ENCODE peak calls at places on chromosomes 5 and 9, in five cellular contexts. One of them, this sample, is unnamed.

GRCh38 chr9:112378441-112379176 is 1.3 kb upstream of the HSDL2 start:
- DNase-seq in omental fat pad: no peak
- DNase-seq in mammary epithelial cell: peak
- DNase-seq in fibroblast of pulmonary artery: no peak
- DNase-seq in dorsolateral prefrontal cortex: no peak
- DNase-seq in this sample: no peak

GRCh38 chr5:78611161-78611605 is 37.4 kb downstream of the LHFPL2 start:
- DNase-seq in omental fat pad: no peak
- DNase-seq in mammary epithelial cell: no peak
- DNase-seq in fibroblast of pulmonary artery: no peak
- DNase-seq in dorsolateral prefrontal cortex: no peak
- DNase-seq in this sample: no peak

GRCh38 chr5:177332896-177333260 is 18.6 kb downstream of the LMAN2 start:
- DNase-seq in omental fat pad: no peak
- DNase-seq in mammary epithelial cell: no peak
- DNase-seq in dorsolateral prefrontal cortex: no peak
- DNase-seq in fibroblast of pulmonary artery: no peak
- DNase-seq in this sample: no peak

GRCh38 chr5:158522761-158523160 is 577.0 kb downstream of the EBF1 start:
- DNase-seq in mammary epithelial cell: no peak
- DNase-seq in omental fat pad: no peak
- DNase-seq in fibroblast of pulmonary artery: peak
- DNase-seq in dorsolateral prefrontal cortex: no peak
- DNase-seq in this sample: peak

GRCh38 chr5:31781772-31782171 is 142.8 kb downstream of the PDZD2 start:
- DNase-seq in mammary epithelial cell: peak
- DNase-seq in fibroblast of pulmonary artery: no peak
- DNase-seq in omental fat pad: no peak
- DNase-seq in dorsolateral prefrontal cortex: no peak
- DNase-seq in this sample: no peak

GRCh38 chr5:9853309-9853708 is 223.2 kb upstream of the TAS2R1 start:
- DNase-seq in fibroblast of pulmonary artery: no peak
- DNase-seq in omental fat pad: no peak
- DNase-seq in mammary epithelial cell: no peak
- DNase-seq in dorsolateral prefrontal cortex: no peak
- DNase-seq in this sample: no peak

GRCh38 chr5:168877132-168877895 is 298.1 kb upstream of the PANK3 start:
- DNase-seq in fibroblast of pulmonary artery: no peak
- DNase-seq in omental fat pad: no peak
- DNase-seq in mammary epithelial cell: no peak
- DNase-seq in dorsolateral prefrontal cortex: no peak
- DNase-seq in this sample: no peak

GRCh38 chr5:943874-944620 is 51.4 kb downstream of the TRIP13 start:
- DNase-seq in omental fat pad: no peak
- DNase-seq in fibroblast of pulmonary artery: no peak
- DNase-seq in mammary epithelial cell: no peak
- DNase-seq in dorsolateral prefrontal cortex: peak
- DNase-seq in this sample: no peak

GRCh38 chr9:104866186-104866585 is 61.8 kb downstream of the ABCA1 start:
- DNase-seq in mammary epithelial cell: no peak
- DNase-seq in fibroblast of pulmonary artery: peak
- DNase-seq in dorsolateral prefrontal cortex: no peak
- DNase-seq in omental fat pad: no peak
- DNase-seq in this sample: peak

GRCh38 chr5:135154197-135154596 is 120.2 kb upstream of the PITX1 start:
- DNase-seq in omental fat pad: no peak
- DNase-seq in fibroblast of pulmonary artery: no peak
- DNase-seq in mammary epithelial cell: peak
- DNase-seq in dorsolateral prefrontal cortex: no peak
- DNase-seq in this sample: no peak

GRCh38 chr5:114296191-114296590 is 65.7 kb upstream of the KCNN2 start:
- DNase-seq in mammary epithelial cell: no peak
- DNase-seq in dorsolateral prefrontal cortex: no peak
- DNase-seq in omental fat pad: no peak
- DNase-seq in fibroblast of pulmonary artery: no peak
- DNase-seq in this sample: no peak

GRCh38 chr5:85515588-85515987 is 1102.2 kb upstream of the COX7C start:
- DNase-seq in fibroblast of pulmonary artery: no peak
- DNase-seq in dorsolateral prefrontal cortex: no peak
- DNase-seq in omental fat pad: no peak
- DNase-seq in mammary epithelial cell: no peak
- DNase-seq in this sample: no peak

GRCh38 chr5:157570801-157571200 is 4.8 kb downstream of the ADAM19 start:
- DNase-seq in fibroblast of pulmonary artery: no peak
- DNase-seq in mammary epithelial cell: no peak
- DNase-seq in dorsolateral prefrontal cortex: no peak
- DNase-seq in omental fat pad: no peak
- DNase-seq in this sample: no peak

GRCh38 chr9:135334953-135335460 is 144.6 kb upstream of the PPP1R26 start:
- DNase-seq in dorsolateral prefrontal cortex: no peak
- DNase-seq in omental fat pad: no peak
- DNase-seq in fibroblast of pulmonary artery: no peak
- DNase-seq in mammary epithelial cell: no peak
- DNase-seq in this sample: no peak

GRCh38 chr9:123622696-123623095 is 266.7 kb downstream of the CRB2 start:
- DNase-seq in dorsolateral prefrontal cortex: no peak
- DNase-seq in omental fat pad: no peak
- DNase-seq in mammary epithelial cell: no peak
- DNase-seq in fibroblast of pulmonary artery: no peak
- DNase-seq in this sample: no peak

GRCh38 chr9:5442400-5443011 is 4.8 kb upstream of the PLGRKT start:
- DNase-seq in omental fat pad: no peak
- DNase-seq in fibroblast of pulmonary artery: peak
- DNase-seq in dorsolateral prefrontal cortex: no peak
- DNase-seq in mammary epithelial cell: peak
- DNase-seq in this sample: peak

GRCh38 chr5:142827934-142828576 is 57.9 kb downstream of the ARHGAP26 start:
- DNase-seq in omental fat pad: no peak
- DNase-seq in dorsolateral prefrontal cortex: no peak
- DNase-seq in fibroblast of pulmonary artery: no peak
- DNase-seq in mammary epithelial cell: no peak
- DNase-seq in this sample: peak

GRCh38 chr5:84382363-84383295 is 2.1 kb downstream of the EDIL3 start:
- DNase-seq in fibroblast of pulmonary artery: peak
- DNase-seq in mammary epithelial cell: peak
- DNase-seq in dorsolateral prefrontal cortex: peak
- DNase-seq in omental fat pad: no peak
- DNase-seq in this sample: peak

GRCh38 chr5:150522504-150523464 is 14.9 kb downstream of the NDST1 start:
- DNase-seq in mammary epithelial cell: no peak
- DNase-seq in dorsolateral prefrontal cortex: no peak
- DNase-seq in fibroblast of pulmonary artery: no peak
- DNase-seq in omental fat pad: no peak
- DNase-seq in this sample: no peak

GRCh38 chr9:136047076-136047774 is 47.9 kb downstream of the NACC2 start:
- DNase-seq in mammary epithelial cell: no peak
- DNase-seq in dorsolateral prefrontal cortex: no peak
- DNase-seq in fibroblast of pulmonary artery: no peak
- DNase-seq in omental fat pad: no peak
- DNase-seq in this sample: no peak

GRCh38 chr5:10540036-10540544 is 23.8 kb upstream of the ANKRD33B start:
- DNase-seq in fibroblast of pulmonary artery: no peak
- DNase-seq in dorsolateral prefrontal cortex: no peak
- DNase-seq in mammary epithelial cell: no peak
- DNase-seq in omental fat pad: no peak
- DNase-seq in this sample: no peak

GRCh38 chr5:37844004-37844403 is 4.2 kb upstream of the GDNF start:
- DNase-seq in mammary epithelial cell: no peak
- DNase-seq in omental fat pad: no peak
- DNase-seq in fibroblast of pulmonary artery: no peak
- DNase-seq in dorsolateral prefrontal cortex: no peak
- DNase-seq in this sample: no peak

GRCh38 chr9:115649991-115650472 is 503.6 kb upstream of the PAPPA start:
- DNase-seq in fibroblast of pulmonary artery: peak
- DNase-seq in omental fat pad: no peak
- DNase-seq in dorsolateral prefrontal cortex: peak
- DNase-seq in mammary epithelial cell: no peak
- DNase-seq in this sample: peak

GRCh38 chr9:34989946-34990635 is 546 bp downstream of the DNAJB5 start:
- DNase-seq in dorsolateral prefrontal cortex: no peak
- DNase-seq in omental fat pad: peak
- DNase-seq in mammary epithelial cell: no peak
- DNase-seq in fibroblast of pulmonary artery: peak
- DNase-seq in this sample: peak

GRCh38 chr5:63962345-63962744 is at the start of gene HTR1A:
- DNase-seq in omental fat pad: no peak
- DNase-seq in dorsolateral prefrontal cortex: no peak
- DNase-seq in fibroblast of pulmonary artery: no peak
- DNase-seq in mammary epithelial cell: no peak
- DNase-seq in this sample: no peak

DNA sequence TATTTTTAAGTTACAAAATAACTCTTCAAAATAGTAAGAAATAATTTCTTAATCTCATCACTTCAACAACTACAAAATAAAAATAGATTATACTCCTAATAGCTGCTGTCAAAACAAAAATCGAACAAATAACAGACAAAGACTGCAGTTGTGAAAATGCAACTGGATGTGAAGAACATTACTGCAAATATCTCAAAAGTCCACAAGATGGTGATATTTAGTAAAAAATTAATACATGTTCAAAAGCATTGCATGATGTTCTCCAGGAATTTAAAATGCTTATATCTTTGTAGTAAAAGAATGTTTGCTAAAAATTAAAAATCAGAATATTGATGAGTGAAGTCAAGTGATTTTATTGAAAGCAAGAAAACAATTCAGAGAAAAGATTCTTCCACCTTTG is 66.2 kb downstream of the MPDZ start:
- DNase-seq in dorsolateral prefrontal cortex: no peak
- DNase-seq in mammary epithelial cell: no peak
- DNase-seq in omental fat pad: no peak
- DNase-seq in fibroblast of pulmonary artery: peak
- DNase-seq in this sample: peak
- TF ChIP-seq CTCF in dorsolateral prefrontal cortex: peak
- TF ChIP-seq CTCF in mammary epithelial cell: peak
- TF ChIP-seq CTCF in omental fat pad: no peak
- TF ChIP-seq CTCF in fibroblast of pulmonary artery: peak
- TF ChIP-seq CTCF in this sample: peak

DNA sequence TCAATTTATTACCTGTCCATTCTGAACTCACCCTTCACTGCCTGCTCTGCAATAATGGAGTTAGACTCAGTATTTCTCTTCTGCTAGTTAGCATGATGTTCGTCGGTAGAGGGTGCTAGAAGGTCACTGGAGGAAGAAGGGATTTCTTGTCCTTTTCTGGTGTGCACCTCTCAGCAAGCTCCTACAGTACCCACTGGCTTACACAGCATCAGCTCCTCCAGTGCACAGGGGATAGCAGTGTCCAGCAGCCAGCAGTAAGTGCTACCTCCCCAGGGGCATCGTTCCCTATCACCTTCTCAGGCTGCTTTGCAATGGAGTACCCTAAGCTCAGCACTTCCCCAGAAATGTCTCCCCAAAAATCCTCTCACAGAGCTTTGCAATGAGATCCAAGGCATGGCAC is 45.9 kb upstream of the APC start:
- DNase-seq in dorsolateral prefrontal cortex: no peak
- DNase-seq in omental fat pad: no peak
- DNase-seq in mammary epithelial cell: peak
- DNase-seq in fibroblast of pulmonary artery: peak
- DNase-seq in this sample: no peak
- TF ChIP-seq CTCF in dorsolateral prefrontal cortex: no peak
- TF ChIP-seq CTCF in omental fat pad: no peak
- TF ChIP-seq CTCF in mammary epithelial cell: peak
- TF ChIP-seq CTCF in fibroblast of pulmonary artery: peak
- TF ChIP-seq CTCF in this sample: no peak

GRCh38 chr5:140116716-140117115 is 2.8 kb downstream of the PURA start:
- DNase-seq in mammary epithelial cell: no peak
- DNase-seq in dorsolateral prefrontal cortex: no peak
- DNase-seq in fibroblast of pulmonary artery: no peak
- DNase-seq in omental fat pad: no peak
- DNase-seq in this sample: no peak
- TF ChIP-seq CTCF in mammary epithelial cell: peak
- TF ChIP-seq CTCF in dorsolateral prefrontal cortex: no peak
- TF ChIP-seq CTCF in fibroblast of pulmonary artery: no peak
- TF ChIP-seq CTCF in omental fat pad: no peak
- TF ChIP-seq CTCF in this sample: no peak

DNA sequence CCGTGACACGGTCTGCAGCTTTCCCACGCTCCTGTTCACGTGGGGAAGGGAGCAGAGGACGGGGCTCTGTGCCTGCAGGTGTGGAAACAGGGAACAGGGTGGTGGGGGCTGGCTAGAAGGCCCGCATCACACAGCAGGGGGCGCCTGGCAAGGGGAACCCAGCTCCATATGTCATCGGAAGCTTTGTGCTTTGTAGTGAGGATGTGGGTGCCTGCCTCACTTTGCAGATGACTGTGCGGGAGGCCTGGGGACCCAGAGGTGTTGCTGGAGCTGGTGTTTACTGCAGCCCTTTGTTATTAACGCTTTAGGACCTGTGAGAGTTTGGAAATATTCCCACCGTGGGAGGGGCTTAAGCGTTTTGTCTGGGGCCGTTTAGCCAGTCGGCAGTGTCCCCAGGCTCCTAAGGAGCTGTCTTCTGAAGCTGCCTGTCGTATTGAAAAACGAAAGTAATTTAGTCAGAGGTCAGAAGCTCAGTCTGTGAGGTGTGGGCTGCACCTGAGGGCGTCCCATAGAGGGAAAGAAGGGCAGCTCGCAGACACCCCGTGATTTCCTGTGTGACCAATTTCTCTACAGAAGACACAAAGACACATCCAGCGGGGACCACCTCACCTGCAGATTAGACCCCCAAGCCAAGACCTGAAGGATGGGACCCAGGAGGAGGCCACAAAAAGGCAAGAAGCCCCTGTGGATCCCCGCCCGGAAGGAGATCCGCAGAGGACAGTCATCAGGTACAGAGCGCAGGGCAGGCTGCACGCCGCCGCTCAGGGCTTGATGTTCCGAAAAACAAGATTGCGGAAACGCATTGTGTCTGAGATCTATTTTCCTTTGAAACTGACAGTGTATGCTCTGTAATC is 9.1 kb downstream of the MAN1B1 start:
- DNase-seq in omental fat pad: no peak
- DNase-seq in mammary epithelial cell: no peak
- DNase-seq in dorsolateral prefrontal cortex: no peak
- DNase-seq in fibroblast of pulmonary artery: no peak
- DNase-seq in this sample: no peak
- TF ChIP-seq CTCF in omental fat pad: no peak
- TF ChIP-seq CTCF in mammary epithelial cell: peak
- TF ChIP-seq CTCF in dorsolateral prefrontal cortex: no peak
- TF ChIP-seq CTCF in fibroblast of pulmonary artery: peak
- TF ChIP-seq CTCF in this sample: no peak

GRCh38 chr5:57085306-57086081 is 88.4 kb upstream of the GPBP1 start:
- DNase-seq in mammary epithelial cell: no peak
- DNase-seq in dorsolateral prefrontal cortex: no peak
- DNase-seq in omental fat pad: no peak
- DNase-seq in fibroblast of pulmonary artery: no peak
- DNase-seq in this sample: no peak

DNA sequence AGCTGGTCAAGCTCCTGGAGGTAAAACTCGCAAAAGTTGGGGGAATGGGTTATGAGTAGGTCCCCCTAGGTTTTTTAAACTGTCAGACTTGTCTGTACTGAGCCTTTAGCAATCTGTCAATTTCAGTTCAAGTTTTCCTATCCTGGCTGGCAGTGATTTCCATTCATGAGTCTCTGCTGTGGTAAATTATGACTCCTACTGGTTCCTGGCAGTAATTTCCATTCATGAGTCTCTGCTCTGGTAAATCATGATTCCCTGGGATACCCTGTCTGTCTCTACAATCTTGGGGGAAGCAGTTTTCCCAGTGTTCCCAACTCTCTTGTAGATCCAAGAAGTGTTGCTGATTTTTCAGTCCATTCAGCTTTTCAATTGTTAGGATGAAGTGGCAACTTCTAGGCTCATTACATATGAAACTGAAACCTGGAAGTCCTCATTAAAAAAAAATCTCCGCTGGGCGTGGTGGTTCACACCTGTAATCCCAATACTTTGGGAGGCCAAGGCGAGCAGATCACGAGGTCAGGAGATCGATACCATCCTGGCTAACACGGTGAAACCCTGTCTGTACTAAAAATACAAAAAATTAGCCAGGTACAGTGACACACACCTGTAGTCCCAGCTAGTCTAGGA is 91.3 kb upstream of the GPBP1 start:
- DNase-seq in mammary epithelial cell: peak
- DNase-seq in omental fat pad: no peak
- DNase-seq in dorsolateral prefrontal cortex: no peak
- DNase-seq in fibroblast of pulmonary artery: peak
- DNase-seq in this sample: no peak
- TF ChIP-seq CTCF in mammary epithelial cell: peak
- TF ChIP-seq CTCF in omental fat pad: no peak
- TF ChIP-seq CTCF in dorsolateral prefrontal cortex: no peak
- TF ChIP-seq CTCF in fibroblast of pulmonary artery: peak
- TF ChIP-seq CTCF in this sample: no peak

This sample was measured in astrocyte.